ENCODE peak calls at places on chromosomes 16 and 17, in five cellular contexts. One of them, this sample, is unnamed.

GRCh38 chr17:79658811-79659207 is 48.0 kb upstream of the RBFOX3 start:
- DNase-seq in Karpas-422: peak
- DNase-seq in ascending aorta: peak
- DNase-seq in H7: peak
- DNase-seq in fibroblast of mammary gland: peak
- DNase-seq in this sample: peak

GRCh38 chr16:79601092-79601977 is 798 bp upstream of the MAF start:
- DNase-seq in Karpas-422: no peak
- DNase-seq in ascending aorta: peak
- DNase-seq in H7: peak
- DNase-seq in fibroblast of mammary gland: no peak
- DNase-seq in this sample: peak

GRCh38 chr17:47692137-47692894 is 1.6 kb upstream of the TBKBP1 start:
- DNase-seq in Karpas-422: no peak
- DNase-seq in ascending aorta: no peak
- DNase-seq in H7: peak
- DNase-seq in fibroblast of mammary gland: no peak
- DNase-seq in this sample: no peak

GRCh38 chr16:26705346-26705745 is 361.4 kb upstream of the C16orf82 start:
- DNase-seq in Karpas-422: no peak
- DNase-seq in ascending aorta: no peak
- DNase-seq in H7: no peak
- DNase-seq in fibroblast of mammary gland: no peak
- DNase-seq in this sample: no peak

GRCh38 chr17:75032896-75033294 is 13.9 kb downstream of the ATP5PD start:
- DNase-seq in Karpas-422: no peak
- DNase-seq in ascending aorta: peak
- DNase-seq in H7: no peak
- DNase-seq in fibroblast of mammary gland: peak
- DNase-seq in this sample: peak

GRCh38 chr16:74439685-74440084 is 18.4 kb upstream of the CLEC18B start:
- DNase-seq in Karpas-422: no peak
- DNase-seq in ascending aorta: no peak
- DNase-seq in H7: no peak
- DNase-seq in fibroblast of mammary gland: no peak
- DNase-seq in this sample: no peak

GRCh38 chr16:89175280-89176146 is 4.0 kb downstream of the CDH15 start:
- DNase-seq in Karpas-422: no peak
- DNase-seq in ascending aorta: no peak
- DNase-seq in H7: no peak
- DNase-seq in fibroblast of mammary gland: no peak
- DNase-seq in this sample: no peak

GRCh38 chr16:30747331-30747730 is 894 bp upstream of the PHKG2 start:
- DNase-seq in Karpas-422: no peak
- DNase-seq in ascending aorta: no peak
- DNase-seq in H7: no peak
- DNase-seq in fibroblast of mammary gland: peak
- DNase-seq in this sample: peak

GRCh38 chr17:29039764-29040598 is 3.0 kb upstream of the PIPOX start:
- DNase-seq in Karpas-422: no peak
- DNase-seq in ascending aorta: no peak
- DNase-seq in H7: no peak
- DNase-seq in fibroblast of mammary gland: peak
- DNase-seq in this sample: peak

GRCh38 chr17:13031718-13032350 is 14.0 kb upstream of the ELAC2 start:
- DNase-seq in Karpas-422: peak
- DNase-seq in ascending aorta: peak
- DNase-seq in H7: peak
- DNase-seq in fibroblast of mammary gland: peak
- DNase-seq in this sample: peak

GRCh38 chr17:6043405-6043804 is 26.8 kb upstream of the WSCD1 start:
- DNase-seq in Karpas-422: no peak
- DNase-seq in ascending aorta: no peak
- DNase-seq in H7: no peak
- DNase-seq in fibroblast of mammary gland: no peak
- DNase-seq in this sample: no peak

GRCh38 chr17:61196799-61197198 is 202.8 kb upstream of the TBX2 start:
- DNase-seq in Karpas-422: no peak
- DNase-seq in ascending aorta: no peak
- DNase-seq in H7: no peak
- DNase-seq in fibroblast of mammary gland: no peak
- DNase-seq in this sample: no peak

GRCh38 chr17:61199431-61200348 is 200.0 kb upstream of the TBX2 start:
- DNase-seq in Karpas-422: no peak
- DNase-seq in ascending aorta: no peak
- DNase-seq in H7: no peak
- DNase-seq in fibroblast of mammary gland: no peak
- DNase-seq in this sample: no peak

GRCh38 chr17:61200349-61200735 is 199.3 kb upstream of the TBX2 start:
- DNase-seq in Karpas-422: no peak
- DNase-seq in ascending aorta: no peak
- DNase-seq in H7: no peak
- DNase-seq in fibroblast of mammary gland: no peak
- DNase-seq in this sample: no peak

GRCh38 chr17:61201211-61201610 is 198.4 kb upstream of the TBX2 start:
- DNase-seq in Karpas-422: no peak
- DNase-seq in ascending aorta: peak
- DNase-seq in H7: no peak
- DNase-seq in fibroblast of mammary gland: peak
- DNase-seq in this sample: no peak

DNA sequence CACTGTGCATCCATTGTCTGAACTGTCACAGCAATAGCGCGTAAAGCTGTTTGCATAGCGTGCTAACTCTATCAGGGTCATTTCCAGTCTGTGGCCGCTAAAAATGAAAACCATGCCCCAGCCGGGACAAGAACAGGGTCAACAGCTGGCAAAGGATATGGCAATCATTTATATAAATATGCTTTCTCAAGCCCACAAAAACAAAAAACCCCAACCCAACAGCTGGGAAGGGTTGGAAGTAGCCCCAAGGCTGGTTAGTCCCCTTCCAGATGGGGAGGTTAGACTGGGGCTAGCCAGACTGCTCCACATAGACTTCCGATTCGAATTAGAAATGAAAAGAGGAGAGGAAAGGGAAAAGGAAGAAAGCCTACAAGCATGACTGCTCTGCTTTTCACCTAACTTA is 203.3 kb upstream of the TBX2 start:
- DNase-seq in Karpas-422: no peak
- DNase-seq in ascending aorta: no peak
- DNase-seq in H7: no peak
- DNase-seq in fibroblast of mammary gland: no peak
- DNase-seq in this sample: no peak
- H3K4me3 ChIP-seq in Karpas-422: no peak
- H3K4me3 ChIP-seq in ascending aorta: peak
- H3K4me3 ChIP-seq in H7: no peak
- H3K4me3 ChIP-seq in fibroblast of mammary gland: no peak
- H3K4me3 ChIP-seq in this sample: no peak

DNA sequence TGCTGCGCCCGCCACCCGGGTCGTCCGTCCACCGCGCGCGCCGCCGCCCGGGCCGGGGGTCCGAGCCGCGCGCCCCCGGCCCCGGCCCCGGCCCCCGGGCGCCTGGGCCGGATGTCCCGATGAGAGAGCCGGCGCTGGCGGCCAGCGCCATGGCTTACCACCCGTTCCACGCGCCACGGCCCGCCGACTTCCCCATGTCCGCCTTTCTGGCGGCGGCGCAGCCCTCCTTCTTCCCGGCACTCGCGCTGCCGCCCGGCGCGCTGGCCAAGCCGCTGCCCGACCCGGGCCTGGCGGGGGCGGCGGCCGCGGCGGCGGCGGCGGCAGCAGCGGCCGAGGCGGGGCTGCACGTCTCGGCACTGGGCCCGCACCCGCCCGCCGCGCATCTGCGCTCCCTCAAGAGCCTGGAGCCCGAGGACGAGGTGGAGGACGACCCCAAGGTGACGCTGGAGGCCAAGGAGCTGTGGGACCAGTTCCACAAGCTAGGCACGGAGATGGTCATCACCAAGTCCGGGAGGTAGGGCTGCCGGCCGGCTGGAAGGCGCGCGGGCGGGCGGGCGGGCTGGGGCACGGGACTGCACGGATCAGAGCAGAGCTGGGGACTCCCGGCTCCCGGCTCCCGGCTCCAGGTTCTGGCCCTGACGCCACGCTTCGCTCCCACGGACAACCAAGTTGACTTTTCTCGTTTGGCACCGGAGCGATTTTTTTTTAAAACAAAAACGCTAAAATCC is 579 bp downstream of the TBX2 start:
- DNase-seq in Karpas-422: no peak
- DNase-seq in ascending aorta: peak
- DNase-seq in H7: peak
- DNase-seq in fibroblast of mammary gland: no peak
- DNase-seq in this sample: peak
- H3K4me3 ChIP-seq in Karpas-422: no peak
- H3K4me3 ChIP-seq in ascending aorta: peak
- H3K4me3 ChIP-seq in H7: no peak
- H3K4me3 ChIP-seq in fibroblast of mammary gland: peak
- H3K4me3 ChIP-seq in this sample: peak

GRCh38 chr17:61456688-61457225 is 4.5 kb downstream of the TBX4 start:
- DNase-seq in Karpas-422: no peak
- DNase-seq in ascending aorta: peak
- DNase-seq in H7: peak
- DNase-seq in fibroblast of mammary gland: no peak
- DNase-seq in this sample: no peak

GRCh38 chr17:61458000-61458399 is 5.8 kb downstream of the TBX4 start:
- DNase-seq in Karpas-422: no peak
- DNase-seq in ascending aorta: peak
- DNase-seq in H7: peak
- DNase-seq in fibroblast of mammary gland: no peak
- DNase-seq in this sample: no peak

GRCh38 chr17:61455754-61456681 is 3.8 kb downstream of the TBX4 start:
- DNase-seq in Karpas-422: no peak
- DNase-seq in ascending aorta: no peak
- DNase-seq in H7: peak
- DNase-seq in fibroblast of mammary gland: no peak
- DNase-seq in this sample: no peak

GRCh38 chr17:61458491-61459433 is 6.5 kb downstream of the TBX4 start:
- DNase-seq in Karpas-422: no peak
- DNase-seq in ascending aorta: peak
- DNase-seq in H7: peak
- DNase-seq in fibroblast of mammary gland: no peak
- DNase-seq in this sample: no peak

GRCh38 chr17:61457226-61457983 is 5.2 kb downstream of the TBX4 start:
- DNase-seq in Karpas-422: no peak
- DNase-seq in ascending aorta: peak
- DNase-seq in H7: peak
- DNase-seq in fibroblast of mammary gland: no peak
- DNase-seq in this sample: no peak
- H3K4me3 ChIP-seq in Karpas-422: no peak
- H3K4me3 ChIP-seq in ascending aorta: peak
- H3K4me3 ChIP-seq in H7: peak
- H3K4me3 ChIP-seq in fibroblast of mammary gland: peak
- H3K4me3 ChIP-seq in this sample: peak

DNA sequence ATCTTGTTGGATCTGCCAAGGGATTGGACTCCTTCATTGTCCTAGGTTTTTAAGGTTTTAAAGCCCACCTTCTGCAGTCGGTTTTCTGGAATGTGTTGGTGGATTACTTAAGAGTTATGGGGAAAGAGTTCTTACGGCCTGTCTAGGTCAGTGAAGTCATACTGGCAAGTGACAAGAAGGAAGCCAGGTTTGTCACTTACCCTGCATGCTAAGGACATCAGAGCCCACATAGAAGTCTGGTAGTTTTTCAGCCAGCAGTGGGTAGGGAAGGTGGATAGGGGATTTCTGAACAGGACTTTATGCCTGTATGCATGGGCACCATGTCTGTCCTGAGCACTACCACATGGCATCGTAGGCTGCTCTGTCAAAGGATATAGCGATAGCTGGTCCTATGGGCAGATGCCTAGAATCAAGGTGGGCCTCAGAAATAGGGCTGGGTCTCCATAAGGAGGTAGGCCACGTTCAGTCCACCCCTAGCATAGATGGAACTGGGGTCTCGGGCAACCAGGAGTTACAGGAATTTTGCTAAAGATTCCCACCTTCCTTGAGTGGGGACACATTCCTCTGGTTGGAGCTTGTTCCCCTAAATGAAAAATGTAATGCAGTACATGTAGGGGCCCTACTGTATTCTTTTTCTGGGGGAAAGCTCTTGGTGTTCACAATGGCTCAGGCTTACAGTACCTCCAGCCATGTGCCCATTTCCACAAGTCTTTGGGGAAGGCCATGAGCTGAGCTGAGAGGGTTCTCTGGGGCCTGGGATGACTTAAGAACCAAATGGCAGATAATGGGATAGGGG is 27.4 kb downstream of the TRPV2 start:
- DNase-seq in Karpas-422: peak
- DNase-seq in ascending aorta: no peak
- DNase-seq in H7: no peak
- DNase-seq in fibroblast of mammary gland: peak
- DNase-seq in this sample: peak
- H3K4me3 ChIP-seq in Karpas-422: no peak
- H3K4me3 ChIP-seq in ascending aorta: no peak
- H3K4me3 ChIP-seq in H7: no peak
- H3K4me3 ChIP-seq in fibroblast of mammary gland: peak
- H3K4me3 ChIP-seq in this sample: no peak

DNA sequence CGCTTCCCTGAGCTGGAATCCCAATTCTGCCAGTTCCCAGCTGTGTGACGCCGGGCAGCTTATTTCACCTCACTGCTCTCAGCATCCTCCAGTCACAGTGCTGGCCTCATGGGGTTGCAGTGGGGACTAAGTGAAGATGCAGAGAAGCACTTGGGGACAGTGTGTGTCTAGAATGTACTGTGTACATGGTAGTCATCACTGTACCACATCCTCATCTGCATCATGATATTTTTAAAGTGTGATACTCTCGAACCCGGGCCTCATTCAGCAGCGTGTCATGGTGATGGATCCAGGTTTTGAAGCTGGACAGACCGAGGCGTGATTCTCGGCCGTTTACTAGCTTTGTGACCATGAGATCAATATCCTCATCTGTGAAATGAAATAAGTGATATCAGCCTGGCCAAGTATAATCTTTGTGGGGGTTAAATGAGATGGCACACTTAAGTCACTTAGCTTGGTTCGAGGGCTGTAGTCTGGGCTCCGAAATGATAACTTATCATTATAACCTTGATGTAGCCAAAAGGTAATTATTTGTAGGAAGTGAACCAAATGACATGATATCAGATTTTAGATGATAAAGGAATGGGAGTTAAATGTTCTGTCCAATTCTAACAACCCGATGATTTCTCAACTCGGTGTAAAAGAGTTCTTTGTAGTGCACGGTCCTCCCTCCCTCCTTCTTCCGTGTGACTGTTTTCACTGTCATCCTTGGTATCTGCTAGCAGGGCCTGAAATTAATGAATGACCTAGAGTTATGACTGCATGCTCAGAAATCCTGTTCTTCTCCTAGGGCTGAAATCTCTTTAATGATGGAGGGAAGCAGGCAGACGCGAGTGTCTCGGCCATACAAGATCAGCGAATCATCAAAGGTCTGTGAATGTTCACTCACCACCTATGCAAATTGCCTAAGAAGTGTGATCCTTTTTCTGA is 2.0 kb downstream of the KLHL36 start:
- DNase-seq in Karpas-422: no peak
- DNase-seq in ascending aorta: no peak
- DNase-seq in H7: no peak
- DNase-seq in fibroblast of mammary gland: peak
- DNase-seq in this sample: peak
- H3K4me3 ChIP-seq in Karpas-422: no peak
- H3K4me3 ChIP-seq in ascending aorta: peak
- H3K4me3 ChIP-seq in H7: no peak
- H3K4me3 ChIP-seq in fibroblast of mammary gland: no peak
- H3K4me3 ChIP-seq in this sample: no peak

GRCh38 chr17:35083071-35083470 is 19.6 kb upstream of the RFFL start:
- DNase-seq in Karpas-422: no peak
- DNase-seq in ascending aorta: no peak
- DNase-seq in H7: no peak
- DNase-seq in fibroblast of mammary gland: no peak
- DNase-seq in this sample: no peak
- H3K4me3 ChIP-seq in Karpas-422: no peak
- H3K4me3 ChIP-seq in ascending aorta: no peak
- H3K4me3 ChIP-seq in H7: no peak
- H3K4me3 ChIP-seq in fibroblast of mammary gland: no peak
- H3K4me3 ChIP-seq in this sample: no peak

This sample was measured in cardiac muscle cell.